ENCODE peak calls at places on chromosome 22, in seven cellular contexts. Y is colonic mucosa, V is lower leg skin, A is PC-3, H is fibroblast of lung, M is tibial nerve, Z is dorsolateral prefrontal cortex. X is an unnamed sample.

GRCh38 chr22:27463121-27463520 is 338.4 kb downstream of the MN1 start:
- DNase-seq in H (no peak), Z (no peak), Y (no peak), M (no peak), V (no peak), A (no peak), X (no peak)

GRCh38 chr22:32311551-32312071 is 46.1 kb upstream of the RFPL3 start:
- DNase-seq in Y (no peak), M (no peak), V (no peak), H (no peak), Z (no peak), A (no peak), X (no peak)

GRCh38 chr22:30191049-30191701 is 55.4 kb downstream of the LIF start:
- DNase-seq in M (no peak), V (no peak), Y (no peak), Z (no peak), A (no peak), H (peak; percentile 69), X (no peak)

GRCh38 chr22:48756146-48757111 is 1071.2 kb downstream of the BRD1 start:
- DNase-seq in A (no peak), H (no peak), Z (no peak), V (peak; percentile 8), M (peak; percentile 8), Y (peak; percentile 9), X (no peak)

GRCh38 chr22:29030016-29030617 is 31.5 kb downstream of the C22orf31 start:
- DNase-seq in H (peak; percentile 85), Y (peak; percentile 52), Z (no peak), M (no peak), A (peak; percentile 26), V (no peak), X (peak; percentile 21)

GRCh38 chr22:43150731-43151206 is 590 bp upstream of the TSPO start:
- DNase-seq in M (no peak), A (no peak), Y (no peak), V (no peak), Z (no peak), H (no peak), X (no peak)

GRCh38 chr22:36029406-36029755 is 757 bp upstream of the RBFOX2 start:
- DNase-seq in M (no peak), Z (no peak), A (no peak), Y (no peak), V (no peak), H (no peak), X (no peak)

GRCh38 chr22:19663286-19663815 is 51.0 kb upstream of the SEPTIN5 start:
- DNase-seq in A (peak; percentile 30), H (peak; percentile 88), V (no peak), Z (no peak), Y (peak; percentile 39), M (no peak), X (peak; percentile 31)

GRCh38 chr22:30701872-30702271 is 7.2 kb downstream of the OSBP2 start:
- DNase-seq in Y (no peak), M (no peak), V (no peak), A (peak; percentile 57), H (peak; percentile 66), Z (no peak), X (peak; percentile 3)

GRCh38 chr22:21108379-21109115 is 62.8 kb downstream of the LRRC74B start:
- DNase-seq in M (no peak), V (no peak), Z (no peak), Y (no peak), A (peak; percentile 13), H (no peak), X (no peak)

GRCh38 chr22:35995345-35995744 is 33.3 kb downstream of the RBFOX2 start:
- DNase-seq in Y (no peak), V (no peak), A (no peak), M (no peak), H (no peak), Z (no peak), X (no peak)

GRCh38 chr22:35109613-35110012 is 43.7 kb downstream of the ISX start:
- DNase-seq in A (no peak), Z (no peak), Y (no peak), M (no peak), H (no peak), V (no peak), X (no peak)

GRCh38 chr22:19406281-19406811 is 25.2 kb downstream of the HIRA start:
- DNase-seq in M (no peak), A (no peak), H (no peak), Z (no peak), V (no peak), Y (no peak), X (no peak)

GRCh38 chr22:29050457-29050856 is 11.2 kb downstream of the C22orf31 start:
- DNase-seq in Z (no peak), Y (no peak), V (no peak), M (no peak), A (no peak), H (no peak), X (no peak)

GRCh38 chr22:49969751-49970527 is 9.4 kb downstream of the PIM3 start:
- DNase-seq in V (no peak), Z (peak; percentile 44), H (no peak), Y (peak; percentile 31), A (no peak), M (no peak), X (no peak)

GRCh38 chr22:39471421-39472141 is 14.8 kb downstream of the MGAT3 start:
- DNase-seq in V (no peak), Z (no peak), M (no peak), H (peak; percentile 42), A (no peak), Y (peak; percentile 59), X (peak; percentile 23)

GRCh38 chr22:25354456-25354855 is 135.0 kb downstream of the CRYBB2 start:
- DNase-seq in Z (peak; percentile 21), V (no peak), M (no peak), A (no peak), H (no peak), Y (no peak), X (no peak)

GRCh38 chr22:26697151-26697550 is 39.8 kb downstream of the MIAT start:
- DNase-seq in Y (no peak), M (no peak), V (no peak), Z (no peak), A (no peak), H (no peak), X (no peak)

GRCh38 chr22:35102663-35103062 is 36.7 kb downstream of the ISX start:
- DNase-seq in Y (peak; percentile 74), A (peak; percentile 4), Z (no peak), H (peak; percentile 1), M (no peak), V (no peak), X (no peak)

GRCh38 chr22:45657701-45658100 is 13.9 kb upstream of the ATXN10 start:
- DNase-seq in A (no peak), Y (no peak), V (no peak), M (no peak), Z (no peak), H (no peak), X (no peak)
- TF ChIP-seq CTCF in A (no peak), Y (no peak), V (no peak), M (no peak), Z (no peak), H (no peak), X (no peak)

GRCh38 chr22:18033204-18033998 is 9.0 kb upstream of the MICAL3 start:
- DNase-seq in Z (no peak), V (no peak), Y (no peak), A (peak; percentile 17), M (no peak), H (peak; percentile 63), X (no peak)
- TF ChIP-seq CTCF in Z (no peak), V (no peak), Y (no peak), A (no peak), M (peak; percentile 13), H (peak; percentile 21), X (peak; percentile 47)

DNA sequence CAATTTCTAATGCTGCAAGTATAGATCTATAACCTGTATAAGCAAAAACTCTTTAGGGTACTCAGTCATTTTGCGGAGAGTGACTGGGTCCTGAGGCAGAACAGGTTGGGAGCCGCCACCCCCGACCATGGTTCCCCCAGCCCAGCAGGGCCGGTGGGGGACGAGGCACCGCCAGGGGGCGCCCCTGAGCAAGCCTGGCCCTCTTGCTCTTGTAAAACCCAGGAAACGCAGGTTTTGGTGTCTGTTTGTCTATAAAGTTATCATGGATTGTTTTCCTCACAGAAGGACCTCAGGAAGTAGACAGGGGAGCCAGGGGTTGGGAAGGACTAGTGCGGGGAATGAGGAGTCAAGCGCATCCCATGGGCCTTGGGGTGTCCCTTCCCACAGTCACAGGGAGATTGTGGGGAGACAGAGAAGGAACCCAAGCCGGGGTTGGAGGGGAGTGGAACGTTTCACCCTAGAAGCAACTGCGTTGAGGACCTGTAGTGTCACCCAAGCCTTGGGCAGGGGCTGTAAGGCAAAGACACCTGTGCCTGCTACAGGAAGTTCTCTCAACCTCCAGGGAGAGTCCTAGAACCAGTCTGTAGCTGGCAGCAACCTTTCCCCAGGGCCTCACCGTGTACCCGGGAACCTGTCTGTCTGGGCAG is 26.4 kb downstream of the KCTD17 start:
- DNase-seq in Y (peak; percentile 73), A (peak; percentile 58), H (peak; percentile 23), M (peak; percentile 19), V (no peak), Z (no peak), X (peak; percentile 7)
- TF ChIP-seq CTCF in Y (peak; percentile 98), A (peak; percentile 87), H (peak; percentile 98), M (peak; percentile 79), V (peak; percentile 29), Z (peak; percentile 91), X (peak; percentile 99)

DNA sequence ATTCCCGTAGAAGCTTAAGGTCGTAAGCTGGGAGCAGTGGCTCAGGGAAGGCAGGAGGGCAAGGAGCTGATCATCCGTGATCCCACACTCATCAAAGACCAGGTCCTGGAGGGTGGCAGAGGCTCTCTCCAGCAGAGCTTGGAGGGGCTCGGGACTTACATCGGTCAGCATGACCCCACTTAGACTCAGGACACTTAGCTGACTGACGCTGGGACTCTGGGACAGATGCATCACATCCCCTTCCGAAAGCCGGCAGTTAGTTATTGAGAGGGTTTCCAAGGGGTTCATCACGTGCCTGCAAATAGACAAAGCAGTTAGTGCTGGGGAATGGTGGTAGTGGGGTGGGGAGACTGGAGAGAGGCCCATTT is 10.7 kb downstream of the PRAME start:
- DNase-seq in Z (no peak), A (no peak), H (no peak), V (no peak), M (no peak), Y (no peak), X (no peak)
- TF ChIP-seq CTCF in Z (no peak), A (no peak), H (no peak), V (no peak), M (no peak), Y (no peak), X (no peak)

GRCh38 chr22:45462034-45462655 is 40.5 kb upstream of the FBLN1 start:
- DNase-seq in M (no peak), H (no peak), Y (no peak), Z (no peak), V (no peak), A (no peak), X (no peak)
- TF ChIP-seq CTCF in M (no peak), H (no peak), Y (no peak), Z (no peak), V (no peak), A (no peak), X (peak; percentile 8)

GRCh38 chr22:44331881-44332714 is 19.3 kb upstream of the SHISAL1 start:
- DNase-seq in M (no peak), V (no peak), Y (no peak), H (peak; percentile 43), Z (no peak), A (peak; percentile 11), X (no peak)
- TF ChIP-seq CTCF in M (no peak), V (no peak), Y (no peak), H (no peak), Z (no peak), A (no peak), X (no peak)